ENCODE peak calls at places on chromosome 12, in nine cellular contexts. J, G, Q, T, U, R, D, Z and K are unnamed samples. For H3K4me1 and H3K36me3, the result is how much of the 10 kb centered on the place peaks cover.

GRCh38 chr12:16090974-16091373 is 179.8 kb downstream of the DERA start:
- DNase-seq in J (no peak), G (no peak), Q (no peak), T (no peak), U (no peak), R (no peak), D (no peak), Z (no peak), K (no peak)

GRCh38 chr12:6646276-6647082 is 753 bp downstream of the ACRBP start:
- DNase-seq in J (no peak), G (no peak), Q (no peak), T (no peak), U (no peak), R (no peak), D (no peak), Z (no peak), K (no peak)

GRCh38 chr12:57153420-57153997 is 6.1 kb upstream of the LRP1-AS start:
- DNase-seq in J (no peak), G (no peak), Q (no peak), T (no peak), U (no peak), R (no peak), D (no peak), Z (no peak), K (no peak)

GRCh38 chr12:110641512-110641911 is 27.6 kb downstream of the TCTN1 start:
- DNase-seq in J (no peak), G (no peak), Q (no peak), T (no peak), U (peak), R (no peak), D (peak), Z (no peak), K (no peak)

GRCh38 chr12:59780605-59781135 is 184.8 kb downstream of the SLC16A7 start:
- DNase-seq in J (peak), G (no peak), Q (no peak), T (no peak), U (no peak), R (no peak), D (no peak), Z (peak), K (no peak)

GRCh38 chr12:27001663-27002062 is 12.5 kb downstream of the TM7SF3 start:
- DNase-seq in J (no peak), G (no peak), Q (no peak), T (no peak), U (no peak), R (no peak), D (no peak), Z (no peak), K (no peak)

GRCh38 chr12:124400124-124400523 is 105.2 kb downstream of the RFLNA start:
- DNase-seq in J (no peak), G (no peak), Q (no peak), T (no peak), U (no peak), R (no peak), D (no peak), Z (no peak), K (no peak)

GRCh38 chr12:109767991-109768900 is 54.6 kb downstream of the FAM222A start:
- DNase-seq in J (no peak), G (no peak), Q (peak), T (no peak), U (peak), R (no peak), D (no peak), Z (no peak), K (no peak)

DNA sequence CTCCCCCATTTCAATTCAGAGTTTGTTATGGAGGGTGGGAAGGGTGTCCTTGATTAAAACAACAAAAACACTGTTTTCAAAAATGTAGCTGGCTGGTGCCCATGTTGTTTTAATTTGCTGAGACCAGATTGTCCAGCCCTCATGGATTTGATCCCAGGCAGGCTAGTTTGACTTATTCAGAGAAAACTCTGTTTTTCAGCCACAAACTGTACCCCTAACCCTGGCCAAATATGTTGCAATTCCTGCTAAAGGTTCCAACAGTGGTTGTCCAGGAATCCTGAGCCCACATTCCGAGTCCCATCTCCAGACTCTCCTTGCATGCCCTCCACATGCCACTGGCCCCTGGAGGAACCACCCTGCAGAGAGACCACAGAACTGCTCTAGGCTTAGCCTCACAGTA is 36.0 kb downstream of the MAP1LC3B2 start:
- DNase-seq in J (no peak), G (no peak), Q (no peak), T (no peak), U (peak), R (no peak), D (no peak), Z (no peak), K (no peak)
- H3K4me1 ChIP-seq in J (under half), G (under half), Q (under half), T (under half), U (under half), R (half or more), D (under half), Z (under half), K (under half)

DNA sequence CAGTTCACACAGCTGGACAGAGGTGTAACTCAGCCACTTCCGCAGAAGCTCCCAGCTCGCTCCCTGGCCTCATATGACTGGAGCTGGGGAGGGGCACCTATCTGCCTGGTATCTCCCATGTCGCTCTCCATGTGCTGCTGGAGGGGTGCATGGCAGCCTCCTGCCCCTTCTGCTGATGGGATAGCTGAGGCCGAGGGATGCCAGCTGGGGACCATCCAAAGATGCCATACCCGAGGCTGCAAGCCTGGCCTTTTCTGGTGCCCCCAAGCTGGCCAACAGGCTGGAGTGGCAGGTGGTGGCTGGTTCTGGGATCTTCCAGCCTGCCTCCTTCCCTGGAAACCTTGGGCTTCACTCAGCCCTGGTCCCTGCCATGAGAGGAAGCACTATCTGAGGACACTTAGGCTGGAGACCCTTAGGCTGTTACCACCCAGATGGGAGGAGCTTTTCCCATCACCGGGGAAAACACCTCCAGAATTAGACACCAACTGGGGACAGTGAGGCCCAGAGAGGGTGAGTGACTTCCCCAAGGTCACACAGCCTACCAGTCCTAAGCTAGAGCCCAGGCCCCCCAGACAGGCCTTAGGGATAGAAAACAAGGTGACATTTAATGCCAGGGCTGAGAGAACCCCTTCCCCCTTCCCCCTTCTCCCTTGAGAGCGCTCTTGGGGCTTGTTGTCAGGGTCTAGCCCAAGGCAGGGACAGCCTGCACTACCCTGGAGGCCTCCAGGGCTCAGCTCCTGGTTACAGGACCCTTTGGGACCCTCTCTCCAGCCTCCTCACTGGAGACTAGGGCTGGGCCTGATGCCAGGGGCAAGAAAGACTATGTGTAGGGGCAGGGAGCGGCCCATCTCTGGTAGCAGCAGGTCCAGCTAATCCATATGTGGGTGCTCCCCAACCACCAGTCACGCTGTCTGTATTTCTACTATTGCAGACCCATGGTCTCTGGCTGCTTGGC is 7.1 kb downstream of the DTX1 start:
- DNase-seq in J (no peak), G (no peak), Q (no peak), T (no peak), U (no peak), R (no peak), D (no peak), Z (peak), K (no peak)
- H3K36me3 ChIP-seq in J (under half), G (under half), Q (under half), T (under half), U (under half), R (under half), D (under half), Z (half or more), K (under half)

GRCh38 chr12:123242083-123242904 is 9.1 kb downstream of the MTRFR start:
- DNase-seq in J (no peak), G (no peak), Q (no peak), T (no peak), U (no peak), R (no peak), D (no peak), Z (no peak), K (no peak)
- TF ChIP-seq CTCF in J (no peak), G (no peak), Q (no peak), T (no peak), U (no peak), R (no peak), D (no peak), Z (no peak), K (no peak)

GRCh38 chr12:53078425-53079225 is 565 bp downstream of the SPRYD3 start:
- DNase-seq in J (no peak), G (no peak), Q (no peak), T (no peak), U (peak), R (peak), D (no peak), Z (peak), K (no peak)

GRCh38 chr12:53079226-53080117 is at the start of gene SPRYD3:
- DNase-seq in J (peak), G (peak), Q (peak), T (peak), U (peak), R (peak), D (peak), Z (peak), K (peak)

GRCh38 chr12:53074999-53075370 is 4.2 kb downstream of the SPRYD3 start:
- DNase-seq in J (no peak), G (no peak), Q (no peak), T (no peak), U (peak), R (no peak), D (no peak), Z (no peak), K (no peak)

GRCh38 chr12:53076461-53076860 is 2.7 kb downstream of the SPRYD3 start:
- DNase-seq in J (no peak), G (no peak), Q (no peak), T (no peak), U (peak), R (no peak), D (no peak), Z (no peak), K (no peak)

GRCh38 chr12:53077030-53077429 is 2.2 kb downstream of the SPRYD3 start:
- DNase-seq in J (no peak), G (peak), Q (no peak), T (no peak), U (no peak), R (no peak), D (no peak), Z (no peak), K (no peak)
- H3K4me1 ChIP-seq in J (under half), G (under half), Q (half or more), T (under half), U (under half), R (half or more), D (half or more), Z (under half), K (under half)

GRCh38 chr12:95492462-95492861 is 18.5 kb downstream of the METAP2 start:
- DNase-seq in J (no peak), G (no peak), Q (no peak), T (no peak), U (no peak), R (no peak), D (no peak), Z (no peak), K (no peak)

GRCh38 chr12:95498968-95499367 is 25.0 kb downstream of the METAP2 start:
- DNase-seq in J (no peak), G (no peak), Q (no peak), T (no peak), U (no peak), R (no peak), D (no peak), Z (no peak), K (no peak)

GRCh38 chr12:95494888-95495287 is 20.9 kb downstream of the METAP2 start:
- DNase-seq in J (no peak), G (no peak), Q (no peak), T (no peak), U (no peak), R (no peak), D (no peak), Z (no peak), K (no peak)

GRCh38 chr12:95497031-95497430 is 23.1 kb downstream of the METAP2 start:
- DNase-seq in J (no peak), G (no peak), Q (no peak), T (no peak), U (no peak), R (no peak), D (no peak), Z (no peak), K (no peak)

GRCh38 chr12:95495433-95495832 is 21.5 kb downstream of the METAP2 start:
- DNase-seq in J (no peak), G (no peak), Q (no peak), T (no peak), U (no peak), R (no peak), D (no peak), Z (no peak), K (no peak)
- H3K36me3 ChIP-seq in J (under half), G (under half), Q (half or more), T (under half), U (under half), R (under half), D (half or more), Z (half or more), K (under half)

DNA sequence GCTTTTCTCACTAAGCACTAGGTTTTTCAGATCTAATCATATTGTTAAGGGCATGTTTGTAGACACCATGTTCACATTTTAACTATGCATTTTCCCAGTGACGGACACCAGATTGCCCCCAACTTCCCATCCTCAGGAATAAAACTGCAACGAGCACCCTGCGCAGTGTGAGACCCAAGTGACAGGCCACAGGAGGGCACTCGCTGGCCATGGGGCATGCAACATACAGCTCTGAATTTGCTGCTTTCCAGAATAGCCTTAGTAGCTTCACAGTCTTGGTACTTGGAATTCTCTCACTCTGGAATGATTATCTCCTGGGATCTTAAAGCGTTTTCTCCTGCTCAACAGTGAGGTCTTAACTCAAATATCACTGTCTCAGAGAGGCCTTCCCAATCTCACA is 983 bp upstream of the DDX47 start:
- DNase-seq in J (no peak), G (no peak), Q (no peak), T (peak), U (no peak), R (no peak), D (no peak), Z (no peak), K (peak)
- TF ChIP-seq CTCF in J (peak), G (no peak), Q (peak), T (peak), U (no peak), R (no peak), D (no peak), Z (no peak), K (no peak)

GRCh38 chr12:128792398-128792797 is 31.4 kb downstream of the SLC15A4 start:
- DNase-seq in J (no peak), G (no peak), Q (peak), T (no peak), U (no peak), R (no peak), D (no peak), Z (no peak), K (no peak)

GRCh38 chr12:128791395-128792322 is 32.1 kb downstream of the SLC15A4 start:
- DNase-seq in J (no peak), G (no peak), Q (no peak), T (no peak), U (no peak), R (no peak), D (no peak), Z (no peak), K (no peak)

GRCh38 chr12:128794661-128795529 is 28.9 kb downstream of the SLC15A4 start:
- DNase-seq in J (no peak), G (no peak), Q (peak), T (no peak), U (no peak), R (no peak), D (no peak), Z (peak), K (no peak)

GRCh38 chr12:128790653-128791373 is 32.9 kb downstream of the SLC15A4 start:
- DNase-seq in J (no peak), G (no peak), Q (no peak), T (no peak), U (no peak), R (no peak), D (no peak), Z (no peak), K (no peak)

DNA sequence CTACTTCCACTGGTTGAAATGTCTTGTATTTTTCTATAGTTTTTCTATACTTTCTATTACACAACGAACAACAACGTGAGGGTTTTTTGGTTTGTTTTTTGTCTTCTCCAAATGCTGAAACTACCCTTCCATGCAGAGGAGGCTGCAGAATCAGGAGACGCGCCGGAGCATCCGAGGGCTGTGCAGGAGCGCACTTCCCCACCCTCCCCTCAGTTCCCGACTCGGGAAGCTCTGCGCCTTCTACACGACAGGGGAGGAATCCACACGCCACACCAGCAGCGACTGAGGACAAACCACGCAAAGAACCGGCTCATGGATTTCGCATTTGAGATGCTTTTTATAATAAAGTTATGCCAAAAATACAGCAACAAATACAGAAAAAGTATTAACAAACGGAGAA is 30.9 kb downstream of the SLC15A4 start:
- DNase-seq in J (no peak), G (no peak), Q (peak), T (no peak), U (no peak), R (no peak), D (no peak), Z (no peak), K (no peak)
- H3K4me1 ChIP-seq in J (under half), G (under half), Q (under half), T (under half), U (under half), R (half or more), D (half or more), Z (half or more), K (under half)

GRCh38 chr12:75955251-75955650 is 76.3 kb downstream of the PHLDA1 start:
- DNase-seq in J (no peak), G (no peak), Q (no peak), T (no peak), U (no peak), R (no peak), D (no peak), Z (no peak), K (no peak)
- H3K36me3 ChIP-seq in J (under half), G (under half), Q (under half), T (under half), U (under half), R (under half), D (under half), Z (under half), K (under half)

DNA sequence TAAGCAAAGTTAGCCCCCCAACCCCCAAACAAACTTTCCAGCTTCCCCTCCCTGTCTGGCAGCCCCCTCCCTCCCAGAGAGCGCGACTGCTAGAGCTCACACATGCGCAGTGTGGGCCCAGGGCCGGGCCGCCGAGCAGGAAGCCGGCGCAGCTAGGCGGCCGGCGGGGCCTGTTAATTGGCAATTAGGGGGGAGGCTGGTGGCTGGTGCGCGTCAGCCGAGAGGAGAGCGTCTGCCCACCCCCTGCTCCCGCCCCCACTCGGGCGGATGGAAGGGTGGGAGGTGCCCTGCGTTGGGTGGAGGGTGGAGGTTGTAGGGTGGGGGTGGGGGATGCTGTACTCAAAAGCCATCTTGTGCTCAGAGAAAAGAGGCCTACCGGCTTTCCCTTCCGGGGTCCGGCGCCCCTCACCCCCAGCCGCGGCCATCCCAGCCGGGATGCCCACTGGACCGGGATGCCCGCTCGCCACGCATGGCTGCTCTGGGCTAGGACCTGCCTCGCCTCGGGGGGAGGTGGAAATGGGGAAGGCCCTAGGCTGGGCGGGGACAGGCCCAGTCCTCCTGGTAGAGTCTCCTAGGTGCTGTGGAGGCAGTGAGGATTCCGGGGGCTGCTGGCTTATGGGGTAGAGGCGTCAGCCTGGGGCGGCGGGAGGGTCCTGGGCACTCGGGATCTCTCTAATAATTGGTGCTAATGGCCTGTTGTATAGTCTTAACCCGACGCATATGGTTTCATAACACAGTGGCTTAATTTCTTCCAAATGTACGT is 9.2 kb downstream of the HOXC8 start:
- DNase-seq in J (peak), G (no peak), Q (peak), T (peak), U (peak), R (peak), D (peak), Z (peak), K (no peak)
- TF ChIP-seq CTCF in J (no peak), G (no peak), Q (no peak), T (no peak), U (no peak), R (no peak), D (no peak), Z (no peak), K (no peak)